ENCODE peak calls at places on chromosomes 12 and 14, in four cellular contexts. O is dorsolateral prefrontal cortex, E is breast epithelium, L is heart right ventricle. K is an unnamed sample.

GRCh38 chr12:124861492-124861891 is 2.2 kb downstream of the SCARB1 start:
- DNase-seq in E (peak; percentile 90), L (peak; percentile 77), O (peak; percentile 92), K (peak; percentile 39)

GRCh38 chr14:99247091-99247729 is 24.8 kb downstream of the BCL11B start:
- DNase-seq in E (no peak), L (no peak), O (no peak), K (no peak)

GRCh38 chr14:85566603-85567002 is 36.7 kb downstream of the FLRT2 start:
- DNase-seq in O (no peak), L (no peak), E (no peak), K (peak; percentile 44)

GRCh38 chr12:125120566-125120965 is 55.3 kb downstream of the AACS start:
- DNase-seq in O (no peak), L (no peak), E (no peak), K (no peak)

GRCh38 chr12:21485998-21486397 is 15.4 kb downstream of the RECQL start:
- DNase-seq in O (no peak), E (no peak), L (no peak), K (no peak)

GRCh38 chr12:69579029-69579428 is 6.2 kb upstream of the CCT2 start:
- DNase-seq in L (no peak), E (no peak), O (no peak), K (no peak)

GRCh38 chr12:3002636-3003035 is 43.4 kb downstream of the TEAD4 start:
- DNase-seq in L (no peak), E (no peak), O (no peak), K (no peak)

GRCh38 chr12:45775964-45776363 is 46.5 kb downstream of the ARID2 start:
- DNase-seq in L (no peak), E (no peak), O (no peak), K (no peak)

GRCh38 chr14:105883066-105884005 is 357.0 kb downstream of the TMEM121 start:
- DNase-seq in E (no peak), O (no peak), L (peak; percentile 1), K (no peak)

GRCh38 chr14:57960946-57961792 is 95.3 kb upstream of the SLC35F4 start:
- DNase-seq in E (no peak), O (no peak), L (no peak), K (no peak)

GRCh38 chr12:62654558-62655241 is 188.1 kb downstream of the MON2 start:
- DNase-seq in E (no peak), O (no peak), L (no peak), K (no peak)

GRCh38 chr12:77833329-77833728 is 2.6 kb downstream of the NAV3 start:
- DNase-seq in O (no peak), E (no peak), L (no peak), K (no peak)

DNA sequence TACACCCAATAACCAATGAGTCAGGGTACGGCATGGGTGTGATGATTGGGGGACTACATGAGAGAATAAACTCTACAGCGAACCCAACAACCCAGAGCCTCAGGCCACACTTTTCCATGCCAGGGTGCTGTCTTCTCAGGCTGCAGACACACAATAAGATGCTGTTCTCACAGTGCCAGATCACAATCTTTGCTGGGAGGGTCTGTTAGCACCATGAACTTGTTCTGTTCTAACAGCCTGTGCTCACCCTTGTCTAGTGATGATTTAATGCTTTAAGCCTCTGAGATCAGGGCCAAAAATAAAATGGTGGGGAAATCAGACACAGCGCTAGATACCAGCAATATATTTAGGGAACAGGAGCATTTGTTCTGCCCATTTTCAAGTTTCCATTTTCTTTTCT is 621.9 kb upstream of the TBX3 start:
- DNase-seq in L (no peak), E (no peak), O (no peak), K (no peak)
- H3K4me3 ChIP-seq in L (no peak overlapping the region), E (no peak overlapping the region), O (no peak overlapping the region), K (no peak overlapping the region)

GRCh38 chr14:92382677-92383076 is 59.7 kb downstream of the SLC24A4 start:
- DNase-seq in E (no peak), O (no peak), L (no peak), K (no peak)
- TF ChIP-seq CTCF in E (no peak), O (no peak), L (peak; percentile 38), K (peak; percentile 49)

DNA sequence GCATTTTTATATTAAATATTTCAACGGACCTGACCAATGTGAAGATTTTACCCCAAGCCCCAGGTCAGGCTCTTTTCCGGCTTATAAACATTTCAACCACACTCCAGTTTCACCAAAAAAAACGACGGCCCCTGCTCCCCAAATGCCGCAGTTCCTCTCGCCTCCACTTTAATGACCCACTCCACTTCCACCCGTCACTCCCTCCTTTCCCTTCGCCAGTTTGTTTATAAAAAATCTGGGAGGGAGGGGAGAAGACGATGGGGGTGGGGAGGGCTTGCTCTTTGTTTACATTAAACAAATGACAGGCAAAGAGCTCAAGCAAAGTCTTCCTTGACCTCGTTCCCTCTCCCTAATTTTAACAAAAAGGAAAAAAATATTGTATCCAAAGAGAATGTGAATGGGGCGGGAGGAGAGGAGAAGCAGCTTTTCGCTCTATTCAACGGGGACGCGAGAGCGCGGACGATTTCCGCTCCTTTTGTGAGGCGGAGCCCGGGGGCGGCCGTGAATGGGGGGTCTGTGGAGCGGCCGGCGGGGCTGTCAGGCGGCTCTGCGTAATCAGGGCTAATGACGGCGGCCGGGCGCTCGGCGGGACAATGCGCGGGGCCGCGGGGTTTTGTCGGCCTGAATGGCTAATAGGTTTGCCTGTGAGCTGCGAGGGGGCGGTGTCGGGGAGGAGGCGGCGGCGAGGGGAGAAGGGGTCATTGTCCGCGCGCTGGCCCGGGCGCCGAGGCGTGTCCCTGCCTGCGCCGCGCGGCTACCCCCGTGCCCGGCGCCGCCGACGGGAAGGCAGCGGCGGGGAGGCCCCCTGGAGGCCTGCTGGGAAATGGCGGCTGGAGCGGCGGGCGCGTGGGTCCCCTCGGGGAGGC is 5.7 kb downstream of the SIX6 start:
- DNase-seq in L (no peak), E (no peak), O (no peak), K (no peak)
- H3K4me3 ChIP-seq in L (peak overlapping the region; percentile 41), E (peak overlapping the region; percentile 43), O (peak overlapping the region; percentile 42), K (peak overlapping the region; percentile 25)

GRCh38 chr12:88328056-88328455 is 185.9 kb downstream of the TMTC3 start:
- DNase-seq in O (no peak), L (no peak), E (no peak), K (no peak)

GRCh38 chr12:88325828-88326214 is 183.7 kb downstream of the TMTC3 start:
- DNase-seq in E (no peak), O (no peak), L (no peak), K (no peak)

GRCh38 chr12:88325076-88325827 is 183.1 kb downstream of the TMTC3 start:
- DNase-seq in E (no peak), O (no peak), L (no peak), K (peak; percentile 78)
- TF ChIP-seq CTCF in E (no peak), O (no peak), L (no peak), K (no peak)

DNA sequence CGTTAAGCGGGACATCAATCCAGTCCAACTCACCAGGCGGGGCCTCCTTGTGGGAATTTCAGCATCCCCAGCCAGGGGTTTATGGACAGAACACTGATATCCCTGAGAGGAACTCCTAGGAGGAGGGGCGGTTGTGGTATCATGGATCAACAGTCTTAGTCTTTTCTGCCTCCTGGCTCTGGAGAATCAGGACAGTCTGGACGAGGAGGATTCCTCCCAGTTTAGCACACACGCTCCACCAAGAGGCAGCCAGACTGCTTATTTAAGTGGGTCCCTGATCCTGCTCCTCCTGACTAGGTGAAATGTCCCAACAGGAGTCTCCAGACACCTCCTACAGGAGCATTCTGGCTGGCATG is 10.4 kb upstream of the ZNF705A start:
- DNase-seq in L (no peak), E (no peak), O (no peak), K (no peak)
- H3K4me3 ChIP-seq in L (peak overlapping the region; percentile 21), E (peak overlapping the region; percentile 26), O (peak overlapping the region; percentile 20), K (no peak overlapping the region)

DNA sequence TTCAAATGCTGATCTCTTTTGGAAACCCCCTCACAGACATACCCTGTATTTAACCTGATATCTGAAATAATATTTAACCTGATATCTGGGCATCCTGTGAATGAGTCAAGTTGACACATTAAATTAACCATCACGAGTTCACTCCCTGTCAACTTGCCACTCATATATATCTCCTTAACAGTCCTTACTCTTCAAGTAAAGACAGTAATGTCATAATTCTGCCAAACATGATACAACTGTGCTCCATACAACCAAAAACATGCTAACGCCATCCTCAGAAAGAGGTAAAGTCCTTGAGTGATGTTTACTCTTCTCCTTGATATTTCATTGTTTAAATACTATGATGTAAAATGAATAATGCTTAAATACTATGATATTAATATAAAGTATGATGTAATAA is 105.0 kb downstream of the PLCZ1 start:
- DNase-seq in L (no peak), E (no peak), O (no peak), K (no peak)
- TF ChIP-seq CTCF in L (no peak), E (no peak), O (no peak), K (no peak)

GRCh38 chr12:20368653-20369163 is 371 bp downstream of the PDE3A start:
- DNase-seq in E (no peak), O (no peak), L (peak; percentile 31), K (no peak)
- H3K4me3 ChIP-seq in E (peak overlapping the region; percentile 59), O (peak overlapping the region; percentile 72), L (peak overlapping the region; percentile 79), K (peak overlapping the region; percentile 47)

DNA sequence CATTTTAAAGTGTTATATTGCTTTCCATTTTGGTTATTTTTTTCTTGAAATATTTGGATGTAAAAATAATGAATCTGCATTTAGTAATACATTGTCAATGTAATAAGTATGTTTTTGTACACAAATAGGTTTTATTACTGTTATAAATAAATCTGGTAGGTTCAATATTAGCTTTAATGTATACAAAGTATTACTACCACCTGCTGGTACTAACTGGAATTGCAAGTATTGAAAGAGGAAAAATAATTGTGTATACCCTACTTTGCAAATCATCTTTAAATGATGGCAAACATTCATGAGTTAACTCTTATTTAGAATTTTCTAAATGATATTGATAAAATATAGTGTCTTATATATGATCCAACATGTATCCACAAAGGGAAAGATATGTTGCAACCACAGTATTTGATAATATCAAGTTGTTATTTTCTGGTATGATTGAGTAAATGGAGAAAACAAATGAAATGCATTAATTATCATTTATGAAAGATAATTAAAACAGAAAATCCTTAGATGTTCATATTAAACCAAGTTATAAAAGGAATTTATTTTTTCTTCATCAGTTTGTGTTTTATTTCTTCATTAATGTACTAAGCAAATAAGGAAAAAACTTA is 3.2 kb downstream of the OR4K2 start:
- DNase-seq in L (no peak), O (no peak), E (no peak), K (peak; percentile 2)
- TF ChIP-seq CTCF in L (peak; percentile 27), O (peak; percentile 91), E (no peak), K (peak; percentile 32)

GRCh38 chr14:38989917-38990546 is 113.0 kb downstream of the SEC23A start:
- DNase-seq in E (no peak), L (no peak), O (no peak), K (no peak)
- H3K4me3 ChIP-seq in E (no peak overlapping the region), L (no peak overlapping the region), O (no peak overlapping the region), K (no peak overlapping the region)

DNA sequence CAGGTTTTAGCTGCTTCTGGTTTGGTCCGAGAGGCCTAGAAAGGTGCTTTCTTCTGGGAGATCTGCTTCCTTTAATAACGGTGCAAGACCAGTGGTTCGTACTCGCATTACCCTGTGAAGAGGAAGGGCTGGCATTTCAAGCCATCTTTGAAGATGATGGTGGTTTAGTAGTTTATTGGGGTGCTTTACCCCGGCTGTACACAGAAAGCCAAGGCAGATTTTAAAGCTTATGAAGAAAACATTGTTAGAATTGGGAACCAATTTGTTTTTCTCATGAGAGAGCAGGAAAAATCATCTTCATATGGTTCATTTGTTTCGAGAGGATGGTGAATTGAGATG is 3.6 kb downstream of the CCND2 start:
- DNase-seq in E (no peak), L (no peak), O (no peak), K (no peak)
- TF ChIP-seq CTCF in E (no peak), L (no peak), O (no peak), K (no peak)

K was measured in HFF-Myc.